ENCODE peak calls at places on chromosomes 16 and 17, in ten cellular contexts. One of them, this sample, is unnamed.

GRCh38 chr16:74748710-74749073 is 25.9 kb downstream of the FA2H start:
- DNase-seq in body of pancreas: no peak
- DNase-seq in sigmoid colon: no peak
- DNase-seq in transverse colon: no peak
- DNase-seq in heart left ventricle: no peak
- DNase-seq in adrenal gland: no peak
- DNase-seq in ovary: no peak
- DNase-seq in prostate gland: no peak
- DNase-seq in gastrocnemius medialis: no peak
- DNase-seq in A549: no peak
- DNase-seq in this sample: no peak

GRCh38 chr16:17134586-17134985 is 336.2 kb downstream of the XYLT1 start:
- DNase-seq in body of pancreas: no peak
- DNase-seq in ovary: no peak
- DNase-seq in heart left ventricle: no peak
- DNase-seq in adrenal gland: no peak
- DNase-seq in A549: no peak
- DNase-seq in sigmoid colon: no peak
- DNase-seq in prostate gland: no peak
- DNase-seq in transverse colon: no peak
- DNase-seq in gastrocnemius medialis: no peak
- DNase-seq in this sample: no peak

GRCh38 chr17:44004761-44005526 is 522 bp downstream of the NAGS start:
- DNase-seq in sigmoid colon: no peak
- DNase-seq in adrenal gland: peak; percentile 31
- DNase-seq in heart left ventricle: no peak
- DNase-seq in A549: no peak
- DNase-seq in body of pancreas: peak; percentile 13
- DNase-seq in transverse colon: peak; percentile 49
- DNase-seq in gastrocnemius medialis: no peak
- DNase-seq in prostate gland: no peak
- DNase-seq in ovary: peak; percentile 43
- DNase-seq in this sample: peak; percentile 23

GRCh38 chr16:57383276-57384247 is 11.3 kb downstream of the CX3CL1 start:
- DNase-seq in sigmoid colon: no peak
- DNase-seq in A549: no peak
- DNase-seq in gastrocnemius medialis: no peak
- DNase-seq in prostate gland: peak; percentile 23
- DNase-seq in body of pancreas: no peak
- DNase-seq in transverse colon: no peak
- DNase-seq in adrenal gland: no peak
- DNase-seq in heart left ventricle: no peak
- DNase-seq in ovary: no peak
- DNase-seq in this sample: no peak

GRCh38 chr16:80996688-80997138 is 10.0 kb downstream of the CMC2 start:
- DNase-seq in ovary: no peak
- DNase-seq in sigmoid colon: no peak
- DNase-seq in body of pancreas: no peak
- DNase-seq in transverse colon: no peak
- DNase-seq in adrenal gland: no peak
- DNase-seq in heart left ventricle: no peak
- DNase-seq in A549: no peak
- DNase-seq in gastrocnemius medialis: no peak
- DNase-seq in prostate gland: no peak
- DNase-seq in this sample: no peak

GRCh38 chr17:60573139-60573975 is 26.6 kb upstream of the PPM1D start:
- DNase-seq in sigmoid colon: peak; percentile 37
- DNase-seq in body of pancreas: no peak
- DNase-seq in A549: no peak
- DNase-seq in prostate gland: no peak
- DNase-seq in heart left ventricle: no peak
- DNase-seq in adrenal gland: no peak
- DNase-seq in gastrocnemius medialis: no peak
- DNase-seq in ovary: no peak
- DNase-seq in transverse colon: no peak
- DNase-seq in this sample: peak; percentile 30

GRCh38 chr17:30720013-30720471 is 104.5 kb downstream of the CRLF3 start:
- DNase-seq in sigmoid colon: peak; percentile 61
- DNase-seq in heart left ventricle: no peak
- DNase-seq in adrenal gland: no peak
- DNase-seq in transverse colon: peak; percentile 6
- DNase-seq in ovary: peak; percentile 21
- DNase-seq in prostate gland: no peak
- DNase-seq in body of pancreas: no peak
- DNase-seq in gastrocnemius medialis: no peak
- DNase-seq in A549: no peak
- DNase-seq in this sample: no peak

GRCh38 chr16:4009177-4009576 is 107.1 kb downstream of the ADCY9 start:
- DNase-seq in body of pancreas: no peak
- DNase-seq in sigmoid colon: no peak
- DNase-seq in ovary: no peak
- DNase-seq in adrenal gland: no peak
- DNase-seq in transverse colon: no peak
- DNase-seq in heart left ventricle: no peak
- DNase-seq in gastrocnemius medialis: no peak
- DNase-seq in prostate gland: no peak
- DNase-seq in A549: no peak
- DNase-seq in this sample: no peak

GRCh38 chr16:66478733-66479511 is 51.8 kb downstream of the BEAN1 start:
- DNase-seq in A549: peak; percentile 76
- DNase-seq in transverse colon: peak; percentile 84
- DNase-seq in prostate gland: peak; percentile 68
- DNase-seq in heart left ventricle: peak; percentile 69
- DNase-seq in body of pancreas: peak; percentile 86
- DNase-seq in adrenal gland: peak; percentile 70
- DNase-seq in gastrocnemius medialis: peak; percentile 62
- DNase-seq in ovary: peak; percentile 75
- DNase-seq in sigmoid colon: peak; percentile 83
- DNase-seq in this sample: peak; percentile 58

DNA sequence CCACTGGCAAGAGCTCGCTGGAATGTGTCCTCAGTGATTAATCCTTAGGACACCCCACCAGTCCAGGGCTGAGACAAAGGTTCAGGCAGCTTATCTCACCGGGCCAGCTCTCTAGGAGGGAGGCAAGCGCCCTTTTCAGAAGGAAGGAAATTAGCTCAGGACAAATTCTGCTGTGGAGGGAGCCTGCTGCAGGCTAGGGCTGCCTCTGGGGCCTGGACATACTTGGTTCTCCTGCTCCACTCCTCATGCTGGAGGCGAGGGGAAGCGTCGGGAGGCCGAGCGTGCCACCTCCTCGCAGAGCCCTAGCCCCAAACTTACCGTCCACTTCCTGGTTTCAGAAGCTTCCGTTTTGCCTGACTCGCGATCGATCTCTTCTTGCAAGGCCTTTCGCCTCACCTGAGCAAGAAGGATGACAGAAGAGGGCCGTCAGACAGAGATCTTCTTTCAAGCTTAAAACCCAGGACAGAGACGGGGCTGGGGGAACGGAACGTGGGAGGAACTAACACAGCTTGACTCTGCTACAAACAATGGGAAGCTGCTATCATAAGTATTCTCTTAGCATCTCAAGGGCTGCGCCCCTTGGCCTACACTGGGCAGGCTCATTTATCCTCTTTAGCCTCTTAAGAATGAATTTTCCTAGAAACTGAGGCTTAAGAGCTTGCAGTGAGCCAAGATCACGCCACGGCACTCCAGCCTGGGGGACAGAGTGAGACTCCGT is 7.7 kb downstream of the KNOP1 start:
- DNase-seq in body of pancreas: no peak
- DNase-seq in ovary: no peak
- DNase-seq in sigmoid colon: no peak
- DNase-seq in heart left ventricle: no peak
- DNase-seq in prostate gland: no peak
- DNase-seq in gastrocnemius medialis: no peak
- DNase-seq in adrenal gland: no peak
- DNase-seq in A549: no peak
- DNase-seq in transverse colon: no peak
- DNase-seq in this sample: no peak
- H3K27ac ChIP-seq in body of pancreas: peak overlapping the region; percentile 64
- H3K27ac ChIP-seq in ovary: no peak overlapping the region
- H3K27ac ChIP-seq in sigmoid colon: no peak overlapping the region
- H3K27ac ChIP-seq in heart left ventricle: peak overlapping the region; percentile 68
- H3K27ac ChIP-seq in prostate gland: no peak overlapping the region
- H3K27ac ChIP-seq in gastrocnemius medialis: peak overlapping the region; percentile 50
- H3K27ac ChIP-seq in adrenal gland: no peak overlapping the region
- H3K27ac ChIP-seq in A549: no peak overlapping the region
- H3K27ac ChIP-seq in transverse colon: no peak overlapping the region
- H3K27ac ChIP-seq in this sample: no peak overlapping the region

DNA sequence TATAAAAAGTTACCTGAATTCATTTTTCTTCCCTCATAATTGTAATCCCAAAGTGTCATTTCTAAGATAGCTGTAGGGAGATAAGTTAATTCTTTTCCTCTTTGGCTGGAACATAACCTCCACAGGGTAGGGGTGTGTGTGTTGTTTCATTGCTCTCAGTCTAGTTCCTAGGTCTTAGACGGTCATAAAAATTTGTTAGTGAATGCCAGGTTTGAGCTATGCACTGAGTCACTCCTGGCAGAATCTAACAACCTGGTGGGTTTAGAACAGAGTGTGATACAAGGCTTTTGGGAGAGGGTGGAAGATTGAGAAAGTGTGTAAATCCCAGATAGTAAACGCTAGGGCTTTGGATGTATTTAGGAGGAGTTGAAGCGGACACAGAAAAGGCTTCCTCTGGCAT is 894 bp upstream of the PHKG2 start:
- DNase-seq in heart left ventricle: no peak
- DNase-seq in adrenal gland: no peak
- DNase-seq in ovary: no peak
- DNase-seq in transverse colon: no peak
- DNase-seq in gastrocnemius medialis: no peak
- DNase-seq in sigmoid colon: no peak
- DNase-seq in A549: no peak
- DNase-seq in body of pancreas: no peak
- DNase-seq in prostate gland: no peak
- DNase-seq in this sample: no peak
- H3K4me3 ChIP-seq in heart left ventricle: peak overlapping the region; percentile 71
- H3K4me3 ChIP-seq in adrenal gland: no peak overlapping the region
- H3K4me3 ChIP-seq in ovary: peak overlapping the region; percentile 91
- H3K4me3 ChIP-seq in transverse colon: peak overlapping the region; percentile 42
- H3K4me3 ChIP-seq in gastrocnemius medialis: peak overlapping the region; percentile 90
- H3K4me3 ChIP-seq in sigmoid colon: peak overlapping the region; percentile 92
- H3K4me3 ChIP-seq in A549: peak overlapping the region; percentile 45
- H3K4me3 ChIP-seq in body of pancreas: no peak overlapping the region
- H3K4me3 ChIP-seq in prostate gland: peak overlapping the region; percentile 95
- H3K4me3 ChIP-seq in this sample: peak overlapping the region; percentile 100

DNA sequence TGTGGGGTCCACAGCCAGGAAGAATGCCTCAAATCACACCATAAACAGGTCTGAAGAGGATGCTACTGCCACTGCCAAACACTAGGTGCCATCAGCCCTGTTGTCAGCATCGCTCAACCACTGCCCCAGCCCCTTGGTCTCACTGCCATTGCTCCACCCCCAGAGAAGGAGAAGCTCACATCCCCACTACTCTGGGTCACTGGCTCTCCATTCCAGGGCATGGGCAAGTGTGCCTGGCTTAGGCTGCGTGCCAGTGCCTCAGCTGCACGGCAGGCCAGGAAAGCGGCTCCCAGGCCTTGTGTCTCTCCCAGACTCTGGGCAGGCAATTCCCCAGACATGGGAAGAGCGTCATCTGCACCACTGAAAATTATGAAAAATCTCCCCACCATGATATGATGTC is 1.2 kb upstream of the IGSF6 start:
- DNase-seq in ovary: no peak
- DNase-seq in gastrocnemius medialis: no peak
- DNase-seq in body of pancreas: peak; percentile 70
- DNase-seq in A549: no peak
- DNase-seq in sigmoid colon: no peak
- DNase-seq in heart left ventricle: no peak
- DNase-seq in transverse colon: no peak
- DNase-seq in adrenal gland: no peak
- DNase-seq in prostate gland: no peak
- DNase-seq in this sample: no peak
- TF ChIP-seq POLR2A in ovary: no peak
- TF ChIP-seq POLR2A in gastrocnemius medialis: no peak
- TF ChIP-seq POLR2A in body of pancreas: no peak
- TF ChIP-seq POLR2A in A549: no peak
- TF ChIP-seq POLR2A in sigmoid colon: no peak
- TF ChIP-seq POLR2A in heart left ventricle: no peak
- TF ChIP-seq POLR2A in transverse colon: no peak
- TF ChIP-seq POLR2A in adrenal gland: no peak
- TF ChIP-seq POLR2A in prostate gland: no peak
- TF ChIP-seq POLR2A in this sample: no peak

GRCh38 chr17:47806913-47807255 is 14.7 kb downstream of the OSBPL7 start:
- DNase-seq in adrenal gland: no peak
- DNase-seq in ovary: no peak
- DNase-seq in transverse colon: no peak
- DNase-seq in sigmoid colon: no peak
- DNase-seq in A549: no peak
- DNase-seq in gastrocnemius medialis: no peak
- DNase-seq in prostate gland: no peak
- DNase-seq in heart left ventricle: no peak
- DNase-seq in body of pancreas: no peak
- DNase-seq in this sample: no peak
- H3K27ac ChIP-seq in adrenal gland: no peak overlapping the region
- H3K27ac ChIP-seq in ovary: no peak overlapping the region
- H3K27ac ChIP-seq in transverse colon: no peak overlapping the region
- H3K27ac ChIP-seq in sigmoid colon: no peak overlapping the region
- H3K27ac ChIP-seq in A549: no peak overlapping the region
- H3K27ac ChIP-seq in gastrocnemius medialis: peak overlapping the region; percentile 61
- H3K27ac ChIP-seq in prostate gland: no peak overlapping the region
- H3K27ac ChIP-seq in heart left ventricle: no peak overlapping the region
- H3K27ac ChIP-seq in body of pancreas: no peak overlapping the region
- H3K27ac ChIP-seq in this sample: no peak overlapping the region

GRCh38 chr17:5043524-5043923 is 8.3 kb upstream of the SLC52A1 start:
- DNase-seq in A549: no peak
- DNase-seq in adrenal gland: no peak
- DNase-seq in prostate gland: no peak
- DNase-seq in heart left ventricle: no peak
- DNase-seq in sigmoid colon: no peak
- DNase-seq in body of pancreas: no peak
- DNase-seq in transverse colon: no peak
- DNase-seq in ovary: no peak
- DNase-seq in gastrocnemius medialis: no peak
- DNase-seq in this sample: no peak

GRCh38 chr17:5045496-5045895 is 10.3 kb upstream of the SLC52A1 start:
- DNase-seq in A549: no peak
- DNase-seq in sigmoid colon: no peak
- DNase-seq in body of pancreas: no peak
- DNase-seq in prostate gland: no peak
- DNase-seq in ovary: no peak
- DNase-seq in heart left ventricle: no peak
- DNase-seq in adrenal gland: no peak
- DNase-seq in gastrocnemius medialis: no peak
- DNase-seq in transverse colon: no peak
- DNase-seq in this sample: no peak

GRCh38 chr17:5044630-5045029 is 9.4 kb upstream of the SLC52A1 start:
- DNase-seq in body of pancreas: no peak
- DNase-seq in sigmoid colon: no peak
- DNase-seq in adrenal gland: no peak
- DNase-seq in A549: no peak
- DNase-seq in prostate gland: no peak
- DNase-seq in ovary: no peak
- DNase-seq in heart left ventricle: no peak
- DNase-seq in gastrocnemius medialis: no peak
- DNase-seq in transverse colon: no peak
- DNase-seq in this sample: no peak

GRCh38 chr17:5047446-5047845 is 12.2 kb upstream of the SLC52A1 start:
- DNase-seq in ovary: no peak
- DNase-seq in transverse colon: no peak
- DNase-seq in heart left ventricle: no peak
- DNase-seq in prostate gland: no peak
- DNase-seq in body of pancreas: no peak
- DNase-seq in adrenal gland: no peak
- DNase-seq in A549: no peak
- DNase-seq in sigmoid colon: no peak
- DNase-seq in gastrocnemius medialis: no peak
- DNase-seq in this sample: no peak

GRCh38 chr17:5042152-5043022 is 7.2 kb upstream of the SLC52A1 start:
- DNase-seq in adrenal gland: no peak
- DNase-seq in prostate gland: no peak
- DNase-seq in gastrocnemius medialis: no peak
- DNase-seq in body of pancreas: no peak
- DNase-seq in transverse colon: no peak
- DNase-seq in heart left ventricle: no peak
- DNase-seq in sigmoid colon: no peak
- DNase-seq in A549: no peak
- DNase-seq in ovary: no peak
- DNase-seq in this sample: no peak
- H3K4me3 ChIP-seq in adrenal gland: no peak overlapping the region
- H3K4me3 ChIP-seq in prostate gland: no peak overlapping the region
- H3K4me3 ChIP-seq in gastrocnemius medialis: no peak overlapping the region
- H3K4me3 ChIP-seq in body of pancreas: no peak overlapping the region
- H3K4me3 ChIP-seq in transverse colon: no peak overlapping the region
- H3K4me3 ChIP-seq in heart left ventricle: peak overlapping the region; percentile 8
- H3K4me3 ChIP-seq in sigmoid colon: no peak overlapping the region
- H3K4me3 ChIP-seq in A549: no peak overlapping the region
- H3K4me3 ChIP-seq in ovary: no peak overlapping the region
- H3K4me3 ChIP-seq in this sample: no peak overlapping the region